ENCODE peak calls at places on chromosomes 13 and 19, in seven cellular contexts. L, O, W, U, T, F and G are unnamed samples.
A peak's percentile ranks its signal among the peaks of the same experiment; 100 is the strongest.

GRCh38 chr19:53991224-53992113 is at the start of gene CACNG6:
- DNase-seq in O (no peak), U (peak; percentile 41), T (no peak), L (no peak), W (no peak), F (no peak), G (no peak)

GRCh38 chr13:43986395-43986794 is 106.7 kb downstream of the LACC1 start:
- DNase-seq in O (no peak), L (no peak), U (no peak), T (no peak), F (no peak), W (no peak), G (no peak)

GRCh38 chr19:18951721-18952281 is 10.8 kb upstream of the HOMER3 start:
- DNase-seq in T (no peak), F (peak; percentile 96), U (peak; percentile 81), O (peak; percentile 21), L (no peak), W (no peak), G (no peak)

GRCh38 chr13:106867249-106867648 is 299.3 kb upstream of the ARGLU1 start:
- DNase-seq in T (no peak), W (no peak), L (no peak), O (no peak), F (no peak), U (no peak), G (no peak)

GRCh38 chr13:75136151-75136550 is 345.8 kb downstream of the TBC1D4 start:
- DNase-seq in T (no peak), F (no peak), W (no peak), L (no peak), U (peak; percentile 33), O (no peak), G (no peak)

GRCh38 chr13:21670006-21670882 is 629 bp upstream of the FGF9 start:
- DNase-seq in F (no peak), O (no peak), T (no peak), U (peak; percentile 58), W (peak; percentile 80), L (peak; percentile 67), G (peak; percentile 82)

GRCh38 chr19:46955114-46955812 is 64.4 kb upstream of the NPAS1 start:
- DNase-seq in U (peak; percentile 59), L (no peak), O (no peak), F (no peak), W (no peak), T (no peak), G (peak; percentile 50)

GRCh38 chr19:46133101-46133627 is 8.7 kb upstream of the IGFL3 start:
- DNase-seq in U (peak; percentile 98), L (peak; percentile 23), O (peak; percentile 99), F (peak; percentile 89), T (peak; percentile 24), W (no peak), G (peak; percentile 13)

GRCh38 chr13:19605161-19605955 is 28.1 kb upstream of the MPHOSPH8 start:
- DNase-seq in O (no peak), L (no peak), U (no peak), W (no peak), T (no peak), F (peak; percentile 78), G (no peak)

GRCh38 chr19:32322541-32322940 is 22.9 kb upstream of the ZNF507 start:
- DNase-seq in O (no peak), T (no peak), U (no peak), L (no peak), W (peak; percentile 58), F (no peak), G (no peak)

GRCh38 chr19:48554385-48555091 is 2.6 kb downstream of the SULT2B1 start:
- DNase-seq in T (no peak), F (no peak), U (no peak), L (no peak), O (no peak), W (no peak), G (no peak)

GRCh38 chr13:25963681-25964080 is 88.1 kb downstream of the SHISA2 start:
- DNase-seq in F (no peak), W (no peak), O (no peak), T (no peak), L (no peak), U (no peak), G (no peak)

GRCh38 chr13:113539822-113540221 is 44.7 kb upstream of the TFDP1 start:
- DNase-seq in O (no peak), T (no peak), W (no peak), L (no peak), F (no peak), U (peak; percentile 53), G (no peak)

GRCh38 chr19:53600217-53600616 is 31.6 kb upstream of the DPRX start:
- DNase-seq in W (no peak), O (no peak), T (no peak), F (no peak), L (no peak), U (no peak), G (no peak)

GRCh38 chr13:22187329-22187728 is 516.5 kb downstream of the FGF9 start:
- DNase-seq in T (no peak), U (no peak), F (no peak), L (no peak), O (no peak), W (no peak), G (no peak)

GRCh38 chr19:40827386-40828247 is 22.6 kb downstream of the CYP2A6 start:
- DNase-seq in F (no peak), O (no peak), L (peak; percentile 11), U (no peak), W (no peak), T (no peak), G (no peak)

GRCh38 chr13:83057119-83057518 is 825.2 kb downstream of the SLITRK1 start:
- DNase-seq in L (no peak), F (no peak), O (no peak), T (no peak), U (peak; percentile 13), W (no peak), G (no peak)

GRCh38 chr13:59671853-59672252 is 491.9 kb downstream of the DIAPH3 start:
- DNase-seq in W (no peak), T (no peak), O (no peak), F (no peak), L (no peak), U (no peak), G (no peak)

GRCh38 chr19:49896863-49897621 is at the start of gene IL4I1:
- DNase-seq in O (no peak), L (no peak), T (peak; percentile 96), F (no peak), U (peak; percentile 18), W (no peak), G (peak; percentile 94)
- TF ChIP-seq CTCF in O (no peak), L (no peak), T (no peak), F (no peak), U (no peak), W (no peak), G (no peak)

GRCh38 chr19:8607386-8607785 is 3.1 kb downstream of the ADAMTS10 start:
- DNase-seq in W (no peak), L (no peak), O (no peak), U (peak; percentile 91), T (no peak), F (no peak), G (no peak)

GRCh38 chr19:8608858-8609209 is 1.7 kb downstream of the ADAMTS10 start:
- DNase-seq in L (no peak), F (no peak), W (no peak), O (no peak), T (no peak), U (no peak), G (no peak)

GRCh38 chr19:8601796-8602195 is 8.7 kb downstream of the ADAMTS10 start:
- DNase-seq in F (no peak), L (no peak), U (no peak), T (no peak), O (no peak), W (no peak), G (no peak)

GRCh38 chr19:8609210-8610040 is 1.1 kb downstream of the ADAMTS10 start:
- DNase-seq in L (peak; percentile 46), F (no peak), W (peak; percentile 77), O (no peak), T (no peak), U (peak; percentile 71), G (no peak)

GRCh38 chr19:8605514-8605913 is 5.0 kb downstream of the ADAMTS10 start:
- DNase-seq in W (no peak), F (no peak), L (no peak), T (no peak), U (no peak), O (no peak), G (no peak)
- TF ChIP-seq CTCF in W (no peak), F (no peak), L (no peak), T (no peak), U (no peak), O (no peak), G (no peak)

DNA sequence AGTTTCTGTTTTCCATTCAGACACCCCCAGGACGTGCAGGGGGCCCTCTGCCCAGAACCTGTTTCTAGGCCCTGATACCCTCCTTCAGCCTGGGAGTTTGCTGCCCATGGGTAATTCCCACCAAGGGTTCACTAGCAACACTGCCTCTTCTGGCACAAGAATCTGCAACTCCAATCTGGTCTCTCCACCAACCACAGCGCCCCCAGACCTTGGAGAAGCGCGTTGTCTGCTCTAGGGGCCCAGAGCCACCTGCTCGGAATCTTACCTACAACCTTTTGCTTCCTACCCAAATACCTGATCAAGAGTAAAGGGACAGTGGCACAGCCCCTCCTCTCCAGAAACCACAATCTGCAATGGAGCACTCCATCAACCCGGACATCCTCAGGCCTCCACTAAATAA is 763 bp downstream of the ZNF180 start:
- DNase-seq in O (no peak), U (no peak), F (no peak), T (no peak), L (no peak), W (no peak), G (no peak)
- TF ChIP-seq CTCF in O (no peak), U (no peak), F (no peak), T (no peak), L (no peak), W (no peak), G (no peak)

DNA sequence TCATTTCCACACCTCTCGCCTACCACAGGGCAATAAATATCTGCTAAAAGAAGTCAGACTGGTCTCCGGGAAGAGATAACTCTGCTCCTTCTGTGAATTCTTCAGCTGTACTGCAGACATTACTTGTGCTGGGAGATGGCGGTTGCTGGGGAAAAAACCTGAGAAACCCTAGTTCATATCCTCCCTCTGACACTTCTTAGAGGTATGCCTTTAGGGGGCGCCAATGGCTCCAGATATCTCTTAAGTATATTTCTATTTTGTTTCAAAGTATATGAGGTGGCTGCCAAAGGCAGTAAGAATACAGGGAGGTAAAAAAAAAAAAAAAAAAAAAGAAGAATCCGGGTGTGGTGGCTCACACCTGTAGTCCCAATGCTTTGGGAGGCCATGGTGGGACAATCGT is 175.2 kb downstream of the PAN3 start:
- DNase-seq in U (peak; percentile 68), L (no peak), W (no peak), F (no peak), T (no peak), O (no peak), G (peak; percentile 41)
- TF ChIP-seq CTCF in U (peak; percentile 39), L (no peak), W (peak; percentile 47), F (no peak), T (peak; percentile 4), O (peak; percentile 50), G (no peak)

GRCh38 chr13:28569886-28570285 is 75.0 kb upstream of the FLT1 start:
- DNase-seq in U (no peak), T (no peak), F (no peak), W (no peak), L (no peak), O (no peak), G (no peak)
- TF ChIP-seq CTCF in U (no peak), T (no peak), F (no peak), W (no peak), L (no peak), O (no peak), G (no peak)

DNA sequence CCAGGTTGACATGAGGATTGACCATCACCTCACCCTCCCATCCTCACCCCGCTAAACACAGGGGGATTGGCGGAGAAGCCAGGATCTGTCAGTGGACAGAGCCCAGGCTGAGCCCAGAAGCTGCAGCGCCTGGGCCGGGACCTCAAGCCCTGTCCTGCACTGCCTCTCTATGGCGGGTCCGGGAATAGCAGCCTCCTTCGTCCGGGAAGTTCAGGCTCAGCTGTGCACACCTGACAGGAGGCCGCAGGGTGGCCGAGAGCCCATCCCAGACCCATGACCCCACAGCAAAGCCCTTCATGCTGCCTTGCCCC is 67.8 kb downstream of the SPACA7 start:
- DNase-seq in F (peak; percentile 1), W (no peak), L (peak; percentile 43), O (peak; percentile 5), T (no peak), U (peak; percentile 60), G (peak; percentile 51)
- TF ChIP-seq CTCF in F (peak; percentile 99), W (peak; percentile 84), L (peak; percentile 78), O (peak; percentile 92), T (peak; percentile 93), U (peak; percentile 91), G (peak; percentile 91)